ENCODE peak calls at places on chromosome 1, in eight cellular contexts. E is ovary, L is cardiac muscle cell, B is A549, T is adrenal gland, P is heart left ventricle, J is fibroblast of lung, Z is lower lobe of right lung. X is an unnamed sample.

GRCh38 chr1:203144661-203145060 is 17.1 kb downstream of the ADORA1 start:
- DNase-seq in L (no peak), P (no peak), Z (no peak), E (no peak), J (peak), B (no peak), T (no peak), X (no peak)

GRCh38 chr1:22645936-22646335 is 2.5 kb downstream of the C1QC start:
- DNase-seq in L (no peak), J (no peak), P (no peak), T (peak), B (no peak), Z (peak), E (no peak), X (no peak)

GRCh38 chr1:9490605-9491339 is 48.5 kb upstream of the SLC25A33 start:
- DNase-seq in L (peak), Z (peak), P (peak), B (peak), T (peak), J (peak), E (peak), X (peak)

GRCh38 chr1:180627411-180627810 is 4.4 kb upstream of the XPR1 start:
- DNase-seq in Z (no peak), L (no peak), T (no peak), B (no peak), P (no peak), J (peak), E (no peak), X (no peak)

GRCh38 chr1:41618066-41618825 is 133.8 kb upstream of the EDN2 start:
- DNase-seq in P (peak), B (no peak), Z (peak), T (peak), E (peak), J (peak), L (no peak), X (peak)

GRCh38 chr1:202047977-202048376 is 37.6 kb downstream of the ELF3 start:
- DNase-seq in P (no peak), T (no peak), J (no peak), Z (no peak), B (no peak), E (no peak), L (no peak), X (no peak)

GRCh38 chr1:204579681-204580080 is 63.5 kb downstream of the MDM4 start:
- DNase-seq in L (no peak), E (no peak), B (no peak), Z (no peak), T (no peak), P (no peak), J (no peak), X (no peak)

GRCh38 chr1:244080343-244080929 is 29.4 kb downstream of the ZBTB18 start:
- DNase-seq in T (no peak), Z (no peak), E (no peak), B (no peak), J (no peak), L (no peak), P (no peak), X (no peak)

GRCh38 chr1:115702993-115703392 is 61.2 kb downstream of the VANGL1 start:
- DNase-seq in T (no peak), L (no peak), J (no peak), E (no peak), B (no peak), Z (no peak), P (no peak), X (no peak)

GRCh38 chr1:22122273-22123070 is 20.4 kb downstream of the WNT4 start:
- DNase-seq in J (no peak), B (no peak), L (no peak), T (no peak), E (no peak), Z (no peak), P (no peak), X (no peak)

GRCh38 chr1:116415699-116416533 is 42.9 kb downstream of the ATP1A1 start:
- DNase-seq in P (peak), B (no peak), T (peak), Z (no peak), L (peak), E (peak), J (no peak), X (peak)

GRCh38 chr1:225813250-225813964 is 3.5 kb downstream of the EPHX1 start:
- DNase-seq in B (peak), Z (peak), T (peak), J (no peak), E (peak), L (no peak), P (peak), X (peak)

GRCh38 chr1:31013187-31013864 is 52.2 kb downstream of the PUM1 start:
- DNase-seq in J (no peak), E (no peak), P (no peak), Z (no peak), B (no peak), T (no peak), L (no peak), X (no peak)

GRCh38 chr1:159881930-159882839 is 17.8 kb downstream of the CFAP45 start:
- DNase-seq in E (peak), T (peak), Z (peak), B (peak), L (peak), P (peak), J (peak), X (no peak)

GRCh38 chr1:177302365-177303044 is 131.7 kb downstream of the BRINP2 start:
- DNase-seq in T (no peak), J (no peak), B (no peak), Z (peak), P (peak), L (peak), E (no peak), X (no peak)

GRCh38 chr1:29517251-29518080 is 281.1 kb downstream of the PTPRU start:
- DNase-seq in J (no peak), Z (no peak), P (no peak), T (no peak), E (no peak), B (no peak), L (no peak), X (peak)

GRCh38 chr1:32448773-32449456 is 16.0 kb upstream of the ZBTB8B start:
- DNase-seq in L (peak), P (no peak), T (no peak), E (no peak), B (peak), Z (no peak), J (peak), X (no peak)

GRCh38 chr1:37752583-37753471 is 12.1 kb downstream of the EPHA10 start:
- DNase-seq in B (peak), T (peak), L (peak), Z (no peak), E (no peak), P (no peak), J (peak), X (no peak)

GRCh38 chr1:35864813-35865212 is 18.2 kb upstream of the AGO1 start:
- DNase-seq in T (no peak), P (no peak), Z (no peak), B (no peak), L (no peak), E (no peak), J (no peak), X (no peak)

GRCh38 chr1:235821361-235821981 is 45.2 kb downstream of the LYST start:
- DNase-seq in Z (no peak), E (no peak), T (no peak), L (no peak), J (peak), B (no peak), P (no peak), X (no peak)

DNA sequence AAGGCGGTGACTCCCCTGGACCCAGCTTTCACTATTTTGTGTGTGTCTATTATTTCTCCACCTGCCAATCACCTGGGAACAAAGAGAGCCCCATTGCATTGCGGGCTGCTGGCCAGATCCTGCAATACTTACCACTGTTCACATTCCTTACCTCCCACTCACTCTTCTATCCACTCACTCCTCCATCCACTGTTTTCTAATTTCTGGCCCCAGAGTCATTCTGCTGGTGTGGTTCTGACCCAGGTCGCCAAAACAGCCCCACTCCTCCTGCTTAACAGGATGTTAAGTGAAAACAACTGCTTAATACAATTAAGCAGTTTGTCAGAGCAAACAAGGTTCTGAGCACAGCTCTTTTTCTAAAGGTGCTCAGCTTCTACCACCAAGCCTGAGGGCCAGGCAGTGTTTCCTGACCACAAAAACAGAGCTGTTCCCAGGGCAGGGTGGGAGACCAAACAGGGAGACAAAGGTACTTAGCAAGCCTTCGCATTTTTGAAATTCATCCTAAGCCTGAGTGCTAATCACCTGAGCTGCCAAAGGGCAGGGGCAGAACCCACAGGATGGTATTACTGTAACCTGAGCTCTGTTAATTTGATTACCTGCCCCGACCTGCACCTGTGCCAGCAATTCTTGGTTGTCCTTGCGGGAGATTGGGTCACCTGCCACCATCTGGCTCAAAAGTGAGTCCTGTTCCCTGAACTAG is 38.5 kb upstream of the EFCAB14 start:
- DNase-seq in B (no peak), L (no peak), T (no peak), P (no peak), Z (peak), J (peak), E (no peak), X (no peak)
- H3K27ac ChIP-seq in B (no peak), L (no peak), T (no peak), P (no peak), Z (peak), J (no peak), E (no peak), X (no peak)

GRCh38 chr1:169764919-169765318 is 29.8 kb downstream of the METTL18 start:
- DNase-seq in J (no peak), Z (no peak), T (no peak), E (no peak), B (no peak), P (no peak), L (no peak), X (no peak)

GRCh38 chr1:169768161-169768560 is 26.5 kb downstream of the METTL18 start:
- DNase-seq in J (no peak), E (no peak), B (no peak), Z (no peak), L (no peak), P (no peak), T (no peak), X (no peak)

GRCh38 chr1:169762699-169763098 is 28.8 kb upstream of the SELE start:
- DNase-seq in B (no peak), Z (no peak), T (no peak), E (no peak), P (no peak), J (no peak), L (no peak), X (no peak)

DNA sequence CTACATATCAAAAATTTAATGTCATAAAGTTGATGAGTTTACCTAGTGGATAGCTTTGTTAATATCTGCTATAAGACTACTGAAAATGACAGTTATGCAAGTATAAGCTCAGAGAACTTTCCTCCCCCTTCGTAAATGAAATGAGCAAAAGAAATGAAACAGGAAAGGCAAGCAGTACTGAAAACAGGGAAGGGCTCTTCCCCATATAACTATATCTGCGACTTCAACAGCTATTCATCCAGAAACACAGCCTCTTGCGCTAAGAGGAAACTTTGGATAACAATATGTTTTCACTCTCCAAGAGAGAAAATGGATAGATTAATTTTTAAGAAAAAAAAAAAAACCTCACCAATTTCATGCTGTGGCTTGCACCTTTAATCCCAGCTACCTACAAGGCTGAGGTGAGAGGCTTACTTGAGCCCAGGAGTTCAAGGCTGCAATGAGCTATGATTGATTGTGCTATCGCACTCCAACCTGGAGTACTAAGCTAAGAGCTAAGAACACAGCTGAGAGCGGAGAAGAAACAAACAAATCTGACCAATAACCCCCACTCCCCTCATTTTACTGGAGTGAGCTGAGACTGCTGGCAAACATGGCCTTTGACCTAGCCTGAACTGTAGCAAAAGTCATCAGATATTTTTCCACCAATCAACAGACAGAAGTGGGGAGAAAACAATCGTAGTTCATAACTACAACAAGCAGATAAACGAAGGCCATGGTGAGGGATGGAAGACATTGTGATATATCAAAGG is 29.0 kb downstream of the METTL18 start:
- DNase-seq in Z (no peak), E (no peak), T (no peak), B (no peak), J (no peak), L (no peak), P (no peak), X (no peak)
- H3K4me3 ChIP-seq in Z (no peak), E (no peak), T (no peak), B (no peak), J (no peak), L (no peak), P (no peak), X (no peak)

GRCh38 chr1:67415041-67415440 is 15.2 kb downstream of the SERBP1 start:
- DNase-seq in J (no peak), E (no peak), B (no peak), Z (no peak), P (no peak), T (no peak), L (no peak), X (no peak)
- TF ChIP-seq CTCF in J (no peak), E (no peak), B (no peak), Z (no peak), P (no peak), T (no peak), L (no peak), X (no peak)

GRCh38 chr1:2446861-2447260 is 29.2 kb upstream of the PLCH2 start:
- DNase-seq in E (no peak), B (no peak), T (no peak), J (no peak), Z (no peak), L (no peak), P (no peak), X (no peak)
- H3K27ac ChIP-seq in E (no peak), B (peak), T (no peak), J (no peak), Z (no peak), L (no peak), P (no peak), X (no peak)

DNA sequence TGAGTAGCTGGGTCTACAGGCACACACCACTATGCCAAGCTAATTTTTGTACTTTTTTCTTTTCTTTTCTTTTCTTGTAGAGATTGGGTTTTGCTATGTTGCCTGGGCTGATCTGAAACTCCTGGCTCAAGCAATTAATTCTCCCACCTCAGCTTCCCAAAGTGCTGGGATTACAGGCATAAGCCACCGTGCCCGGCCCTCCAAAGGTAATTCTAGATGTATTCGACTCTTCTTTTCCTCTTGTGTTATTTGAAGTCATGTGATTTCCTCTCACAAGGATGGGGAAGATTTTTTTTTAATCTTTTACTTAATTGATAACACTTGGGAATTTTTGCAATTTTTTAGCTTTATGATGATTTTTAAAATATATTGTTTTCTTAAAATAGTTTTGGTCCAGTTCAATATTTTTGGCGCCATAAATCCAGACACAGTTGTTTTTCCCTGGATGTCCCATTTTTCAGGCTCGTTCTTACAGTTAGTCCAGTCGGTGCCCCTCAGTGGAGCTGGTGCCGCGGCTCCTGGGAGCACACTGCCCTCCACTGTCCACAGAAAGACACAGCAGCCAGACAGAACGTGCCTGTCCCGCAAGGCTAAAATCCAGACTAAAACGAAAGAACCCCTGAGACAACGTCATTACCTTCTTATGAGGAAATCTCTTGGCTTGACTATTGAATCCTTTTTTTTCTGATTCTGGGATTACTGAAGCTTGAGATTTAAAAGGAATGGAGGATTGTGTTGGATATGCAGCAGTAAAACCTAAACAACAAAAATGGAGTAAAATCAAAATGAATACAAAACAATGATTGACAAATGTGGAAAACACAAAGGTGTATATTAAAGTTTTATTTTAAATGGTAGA is 22.4 kb downstream of the STPG1 start:
- DNase-seq in L (peak), P (peak), B (peak), T (peak), J (peak), Z (peak), E (peak), X (peak)
- H3K4me3 ChIP-seq in L (no peak), P (no peak), B (no peak), T (no peak), J (no peak), Z (peak), E (no peak), X (peak)